ENCODE peak calls at places on chromosomes 2 and 18, in six cellular contexts. K is sigmoid colon, Q is HepG2, I is A549, J is upper lobe of left lung, C is K562. P is an unnamed sample.

GRCh38 chr18:3579701-3580100 is 129.7 kb downstream of the TGIF1 start:
- DNase-seq in J (no peak), Q (no peak), I (no peak), C (no peak), K (no peak), P (no peak)

GRCh38 chr2:80969900-80970299 is 665.3 kb upstream of the LRRTM1 start:
- DNase-seq in I (no peak), J (no peak), C (no peak), Q (no peak), K (no peak), P (no peak)

GRCh38 chr2:112547333-112547732 is 5.1 kb downstream of the POLR1B start:
- DNase-seq in Q (peak), I (peak), K (no peak), C (no peak), J (no peak), P (no peak)

GRCh38 chr2:84939426-84940087 is 31.4 kb upstream of the KCMF1 start:
- DNase-seq in I (peak), Q (no peak), J (no peak), C (no peak), K (peak), P (no peak)

GRCh38 chr2:217471329-217471728 is 531.5 kb downstream of the TNS1 start:
- DNase-seq in C (no peak), Q (no peak), J (no peak), I (no peak), K (no peak), P (no peak)

GRCh38 chr2:224523626-224524577 is 61.3 kb downstream of the CUL3 start:
- DNase-seq in K (no peak), C (no peak), Q (no peak), J (no peak), I (no peak), P (no peak)

GRCh38 chr2:43149482-43150107 is 76.8 kb downstream of the ZFP36L2 start:
- DNase-seq in J (no peak), K (no peak), Q (no peak), C (no peak), I (no peak), P (no peak)

GRCh38 chr2:238247841-238248440 is 8.1 kb upstream of the HES6 start:
- DNase-seq in Q (no peak), K (peak), I (no peak), C (no peak), J (no peak), P (no peak)

GRCh38 chr2:70596739-70597138 is 43.1 kb upstream of the TGFA start:
- DNase-seq in K (no peak), I (no peak), Q (no peak), C (no peak), J (no peak), P (no peak)

GRCh38 chr2:101815739-101816391 is 118.4 kb downstream of the MAP4K4 start:
- DNase-seq in J (no peak), I (no peak), C (no peak), Q (no peak), K (no peak), P (no peak)

GRCh38 chr18:25136416-25137132 is 215.4 kb downstream of the ZNF521 start:
- DNase-seq in K (no peak), Q (no peak), I (no peak), J (no peak), C (peak), P (peak)

GRCh38 chr2:133801956-133802355 is 233.7 kb upstream of the NCKAP5 start:
- DNase-seq in K (no peak), C (no peak), J (no peak), Q (no peak), I (no peak), P (no peak)

GRCh38 chr2:133802366-133802765 is 234.1 kb upstream of the NCKAP5 start:
- DNase-seq in C (no peak), K (no peak), Q (no peak), I (no peak), J (peak), P (no peak)

GRCh38 chr2:133810559-133810958 is 242.3 kb upstream of the NCKAP5 start:
- DNase-seq in Q (no peak), K (no peak), C (no peak), I (no peak), J (no peak), P (no peak)

GRCh38 chr2:133809485-133809884 is 241.2 kb upstream of the NCKAP5 start:
- DNase-seq in J (no peak), I (no peak), K (no peak), Q (no peak), C (no peak), P (no peak)

GRCh38 chr2:133806564-133806963 is 238.3 kb upstream of the NCKAP5 start:
- DNase-seq in K (no peak), I (no peak), Q (no peak), C (no peak), J (no peak), P (no peak)
- TF ChIP-seq EP300 in K (no peak), I (no peak), Q (no peak), C (no peak), J (no peak), P (no peak)

GRCh38 chr2:169584005-169584877 is at the start of gene PPIG:
- DNase-seq in C (peak), K (peak), J (peak), I (peak), Q (peak), P (peak)

GRCh38 chr2:169579044-169579443 is 5.1 kb upstream of the PPIG start:
- DNase-seq in J (no peak), Q (no peak), C (no peak), I (no peak), K (no peak), P (no peak)

GRCh38 chr2:169585673-169586072 is 1.5 kb downstream of the PPIG start:
- DNase-seq in Q (no peak), K (no peak), J (no peak), I (no peak), C (no peak), P (no peak)

GRCh38 chr2:169583494-169583893 is 657 bp upstream of the PPIG start:
- DNase-seq in Q (no peak), K (no peak), C (no peak), J (no peak), I (no peak), P (no peak)
- H3K4me3 ChIP-seq in Q (peak), K (no peak), C (no peak), J (no peak), I (no peak), P (no peak)

GRCh38 chr2:28621172-28622100 is 125.6 kb downstream of the PLB1 start:
- DNase-seq in I (peak), J (peak), Q (peak), C (peak), K (peak), P (peak)
- TF ChIP-seq POLR2A in I (no peak), J (peak), Q (no peak), C (no peak), K (no peak), P (peak)

DNA sequence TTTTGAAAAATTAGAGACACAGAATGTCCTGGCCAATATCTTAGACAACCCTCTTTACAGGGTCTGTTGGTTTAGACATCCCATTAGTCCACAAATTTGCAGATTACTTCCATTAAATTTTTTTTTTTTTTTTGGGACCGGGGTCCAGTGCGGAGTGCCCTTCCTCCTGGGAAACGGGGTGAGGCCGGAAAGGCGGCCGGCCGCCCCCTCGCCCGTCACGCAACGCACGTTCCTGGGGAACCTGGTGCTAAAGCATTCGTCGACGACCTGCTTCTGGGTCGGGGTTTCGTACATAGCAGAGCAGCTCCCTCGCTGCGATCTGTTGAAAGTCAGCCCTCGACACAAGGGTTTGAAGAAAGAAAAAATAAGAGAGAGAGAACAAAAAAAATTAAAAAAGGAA is 21.5 kb upstream of the RBFA start:
- DNase-seq in I (no peak), Q (no peak), C (no peak), J (peak), K (no peak), P (no peak)
- TF ChIP-seq EP300 in I (no peak), Q (no peak), C (no peak), J (no peak), K (no peak), P (no peak)

GRCh38 chr2:48572797-48573196 is 42.8 kb downstream of the STON1 start:
- DNase-seq in C (peak), K (no peak), I (no peak), Q (peak), J (no peak), P (no peak)

GRCh38 chr2:48567671-48568070 is 37.7 kb downstream of the STON1 start:
- DNase-seq in C (no peak), J (no peak), I (no peak), Q (no peak), K (no peak), P (no peak)

GRCh38 chr2:48566582-48566981 is 36.6 kb downstream of the STON1 start:
- DNase-seq in K (no peak), Q (peak), C (no peak), J (no peak), I (peak), P (no peak)

GRCh38 chr2:48569433-48569832 is 39.5 kb downstream of the STON1 start:
- DNase-seq in K (no peak), C (no peak), J (no peak), Q (no peak), I (no peak), P (no peak)

DNA sequence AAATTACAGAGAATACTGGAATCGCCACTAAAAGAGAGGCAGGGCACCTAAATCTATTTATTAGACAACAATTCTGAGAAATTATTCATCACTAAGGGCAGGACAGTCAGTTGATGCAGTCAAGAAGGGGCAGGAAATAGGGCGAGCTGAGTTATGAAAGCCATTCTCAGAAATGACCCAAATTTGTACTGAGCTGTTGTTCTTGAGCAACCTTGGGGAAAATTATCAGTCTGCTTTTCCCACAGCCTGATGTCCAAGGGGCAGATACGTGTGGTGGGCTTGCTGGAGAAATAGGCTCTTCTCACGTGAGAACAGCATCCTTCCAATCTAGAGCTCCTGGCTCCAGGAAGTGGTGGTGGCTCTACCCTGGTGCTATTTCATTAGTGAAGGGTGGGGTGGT is 38.6 kb downstream of the STON1 start:
- DNase-seq in Q (no peak), I (no peak), C (no peak), J (no peak), K (no peak), P (no peak)
- H3K4me3 ChIP-seq in Q (no peak), I (no peak), C (no peak), J (no peak), K (no peak), P (no peak)

DNA sequence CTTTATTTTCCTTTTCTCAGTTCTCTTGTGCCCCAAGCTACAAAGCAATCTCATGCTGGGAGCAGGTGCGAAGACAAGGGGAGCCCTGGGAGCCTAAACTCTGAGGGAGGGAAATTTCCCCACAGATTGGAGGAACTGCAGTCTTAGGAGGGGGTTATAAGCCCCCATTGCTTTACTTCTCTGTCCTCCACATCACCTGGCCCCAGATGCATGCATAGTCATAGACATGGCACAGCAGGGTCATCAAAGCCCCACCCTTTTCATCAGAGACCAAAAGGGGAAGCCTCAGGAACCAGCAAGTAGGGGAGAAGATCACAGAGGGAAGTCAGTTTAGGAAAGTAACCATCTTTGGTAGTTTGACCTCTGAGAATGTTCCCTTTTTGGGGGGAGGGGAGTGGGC is 33.7 kb downstream of the LANCL1 start:
- DNase-seq in C (no peak), J (no peak), K (no peak), Q (no peak), I (no peak), P (no peak)
- TF ChIP-seq POLR2A in C (no peak), J (no peak), K (no peak), Q (no peak), I (no peak), P (no peak)

GRCh38 chr2:64641585-64641984 is 12.1 kb downstream of the SERTAD2 start:
- DNase-seq in Q (no peak), K (no peak), C (peak), I (no peak), J (no peak), P (no peak)

GRCh38 chr2:64643838-64644219 is 9.9 kb downstream of the SERTAD2 start:
- DNase-seq in Q (no peak), K (no peak), I (no peak), J (no peak), C (peak), P (no peak)

GRCh38 chr2:64646007-64646880 is 7.5 kb downstream of the SERTAD2 start:
- DNase-seq in K (peak), C (peak), J (peak), I (peak), Q (peak), P (peak)

GRCh38 chr2:64645014-64645418 is 8.7 kb downstream of the SERTAD2 start:
- DNase-seq in Q (peak), I (peak), C (peak), J (peak), K (peak), P (peak)

GRCh38 chr2:64644240-64645013 is 9.3 kb downstream of the SERTAD2 start:
- DNase-seq in C (peak), Q (peak), I (peak), K (peak), J (peak), P (peak)
- TF ChIP-seq EP300 in C (peak), Q (peak), I (no peak), K (no peak), J (no peak), P (no peak)

DNA sequence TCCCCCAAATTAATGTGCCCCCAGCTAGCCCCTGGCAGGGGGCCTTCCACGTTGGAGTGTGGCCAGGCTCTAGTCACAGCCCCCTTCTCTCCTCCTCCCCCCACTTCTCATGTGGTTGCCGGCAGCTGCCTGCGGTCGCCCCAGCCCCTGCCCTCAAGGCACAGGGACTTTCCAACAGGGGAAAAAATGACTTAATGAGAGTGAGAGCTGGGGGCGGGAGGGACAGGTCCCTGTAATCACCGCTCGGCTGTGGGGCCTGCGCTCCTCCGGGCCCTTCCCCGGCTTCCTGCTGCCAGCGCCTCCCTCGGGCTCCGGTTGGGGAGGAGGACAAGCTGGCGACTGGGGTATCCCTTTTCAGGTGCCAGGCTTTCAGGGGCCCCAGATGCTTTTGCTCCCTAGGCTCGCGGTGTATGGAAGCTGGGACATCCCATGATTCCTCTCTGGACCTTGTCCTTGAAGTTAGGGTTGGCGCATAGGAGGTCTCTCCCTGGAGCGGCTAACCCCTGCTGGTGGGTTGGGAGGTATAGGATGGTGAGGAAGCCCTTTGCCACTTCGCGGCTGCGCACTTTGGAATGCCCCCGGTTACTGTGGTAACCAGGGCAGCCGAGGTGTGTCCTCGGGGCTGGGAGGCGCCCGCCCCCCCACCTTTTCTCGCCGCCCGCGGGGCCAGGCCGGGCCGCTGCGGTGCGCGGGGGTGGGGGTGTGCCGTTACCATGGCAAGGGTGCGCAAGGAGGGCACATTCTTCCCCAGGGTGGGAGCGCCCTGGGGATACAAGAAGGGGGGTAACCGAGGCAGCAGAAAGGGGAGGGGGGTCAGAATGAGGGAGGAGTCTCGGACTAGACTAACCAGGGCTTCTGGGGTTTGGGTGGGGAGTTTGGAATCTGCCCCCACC is 16.1 kb downstream of the WNT10A start:
- DNase-seq in Q (no peak), J (peak), C (no peak), I (no peak), K (no peak), P (peak)
- H3K4me3 ChIP-seq in Q (peak), J (no peak), C (no peak), I (peak), K (no peak), P (no peak)

P was measured in ovary.